ENCODE peak calls at places on chromosomes 5 and 9, in six cellular contexts. M is mesenchymal stem cell, G is H9, S is neuronal stem cell, E is IMR-90, B is trophoblast cell. L is an unnamed sample.

GRCh38 chr5:81605299-81605698 is 145.6 kb downstream of the SSBP2 start:
- DNase-seq in E (no peak), M (no peak), S (no peak), G (no peak), B (no peak), L (no peak)

GRCh38 chr5:1477341-1477740 is 32.1 kb upstream of the SLC6A3 start:
- DNase-seq in B (peak), G (no peak), E (peak), M (no peak), S (no peak), L (no peak)

GRCh38 chr5:141876628-141877477 is 1.4 kb downstream of the PCDH1 start:
- DNase-seq in M (peak), G (no peak), E (no peak), S (no peak), B (peak), L (peak)

GRCh38 chr5:58108507-58108906 is 351.4 kb downstream of the PLK2 start:
- DNase-seq in M (no peak), G (no peak), S (no peak), B (no peak), E (no peak), L (no peak)

GRCh38 chr5:43255704-43256103 is 57.5 kb downstream of the HMGCS1 start:
- DNase-seq in B (no peak), E (no peak), S (no peak), G (no peak), M (no peak), L (no peak)

GRCh38 chr9:77848897-77849296 is 182.7 kb downstream of the GNAQ start:
- DNase-seq in B (peak), M (peak), G (no peak), S (no peak), E (peak), L (peak)

GRCh38 chr9:30519756-30520155 is 1864.7 kb upstream of the ACO1 start:
- DNase-seq in E (no peak), S (no peak), B (no peak), G (no peak), M (no peak), L (no peak)

GRCh38 chr5:141889282-141889871 is 11.2 kb upstream of the PCDH1 start:
- DNase-seq in M (peak), B (no peak), S (no peak), G (no peak), E (no peak), L (no peak)

GRCh38 chr5:143491644-143492043 is 88.2 kb upstream of the NR3C1 start:
- DNase-seq in B (peak), G (no peak), M (peak), S (no peak), E (no peak), L (no peak)

GRCh38 chr5:112333236-112333850 is 85.7 kb downstream of the EPB41L4A start:
- DNase-seq in E (no peak), G (no peak), M (no peak), S (no peak), B (no peak), L (peak)
- H3K18ac ChIP-seq in E (no peak), G (no peak), M (no peak), S (no peak), B (no peak), L (peak)

DNA sequence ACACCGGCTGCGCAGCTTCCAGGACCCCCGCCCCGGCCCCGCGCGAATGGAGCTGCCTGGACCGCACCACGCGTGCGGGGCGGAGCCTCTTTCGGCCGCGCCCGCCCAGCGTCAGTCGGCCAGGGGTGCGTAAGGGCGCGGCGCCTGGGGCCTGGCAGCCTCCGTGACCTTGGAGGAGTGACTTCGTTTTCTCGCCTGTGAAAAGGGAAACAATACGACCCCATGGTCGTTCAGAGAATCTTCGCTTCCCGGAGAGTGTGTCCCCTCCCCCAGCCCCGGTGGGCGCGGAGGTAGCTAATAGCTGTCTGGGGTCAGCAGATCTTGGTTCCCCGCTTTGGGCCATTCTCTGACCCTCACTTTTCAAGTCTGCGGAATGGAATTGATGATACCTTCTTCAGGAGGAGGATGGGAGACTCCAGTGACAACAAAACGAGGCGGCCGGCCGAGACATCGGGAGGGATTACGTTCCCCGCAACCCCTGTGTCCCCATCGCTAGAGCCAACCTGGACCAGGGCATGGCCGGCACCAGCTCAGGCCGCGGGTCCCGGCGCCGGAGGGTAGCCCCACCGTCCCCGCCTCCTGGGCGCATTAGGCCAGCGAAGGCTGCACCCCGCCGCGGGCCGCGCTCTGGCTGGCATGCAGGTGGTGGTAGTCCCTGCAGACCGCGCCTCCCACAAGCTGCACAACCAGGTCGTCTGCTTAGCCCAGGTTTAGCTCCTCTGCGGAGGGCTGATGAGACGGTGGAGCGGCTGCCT is 5.5 kb upstream of the CDHR2 start:
- DNase-seq in S (peak), B (peak), G (peak), M (peak), E (no peak), L (peak)
- H3K18ac ChIP-seq in S (peak), B (peak), G (no peak), M (no peak), E (no peak), L (peak)

DNA sequence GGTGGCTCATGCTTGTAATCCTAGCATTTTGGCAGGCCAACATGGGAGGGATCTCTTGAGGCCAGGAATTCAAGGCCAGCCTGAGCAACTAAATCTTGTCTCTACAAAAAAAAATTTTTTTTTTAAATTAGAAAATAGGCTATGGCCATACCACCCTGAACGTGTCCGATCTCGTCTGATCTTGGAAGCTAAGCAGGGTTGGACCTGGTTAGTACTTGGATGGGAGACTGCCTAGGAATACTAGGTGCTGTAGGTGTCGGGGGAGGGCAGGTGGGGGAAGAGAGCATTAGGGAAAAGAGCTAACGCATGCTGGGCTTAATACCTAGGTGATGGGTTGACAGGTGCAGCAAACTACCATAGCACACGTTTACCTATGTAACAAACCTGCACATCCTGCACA is 39.5 kb downstream of the DDX4 start:
- DNase-seq in G (no peak), B (no peak), M (no peak), S (no peak), E (no peak), L (no peak)
- H3K18ac ChIP-seq in G (no peak), B (no peak), M (no peak), S (no peak), E (no peak), L (no peak)

GRCh38 chr5:139387611-139388197 is 2.0 kb downstream of the MZB1 start:
- DNase-seq in B (no peak), E (no peak), S (no peak), M (no peak), G (no peak), L (no peak)
- H3K18ac ChIP-seq in B (no peak), E (no peak), S (peak), M (no peak), G (no peak), L (no peak)

DNA sequence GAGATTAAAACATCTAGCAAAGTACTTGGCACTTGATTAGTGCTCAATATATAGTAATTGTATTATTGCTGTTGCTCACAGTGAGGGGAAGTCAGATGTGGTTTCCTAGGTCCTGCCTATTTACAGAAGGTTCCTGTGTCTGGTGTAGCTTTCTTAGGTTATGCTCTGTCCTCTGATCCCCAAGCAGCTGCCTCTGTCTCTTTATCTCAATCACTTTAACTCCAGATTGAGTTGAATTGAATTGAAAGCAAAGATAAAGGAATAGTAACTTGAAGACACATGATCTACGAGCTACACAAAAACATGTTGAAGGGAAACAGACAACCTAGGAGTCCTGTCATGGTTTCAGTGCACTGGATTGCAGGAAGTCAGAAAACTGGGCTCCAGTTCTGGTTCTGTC is 113.9 kb upstream of the ADAMTSL1 start:
- DNase-seq in G (no peak), B (no peak), E (no peak), S (no peak), M (no peak), L (peak)
- H3K18ac ChIP-seq in G (no peak), B (no peak), E (no peak), S (no peak), M (no peak), L (no peak)

DNA sequence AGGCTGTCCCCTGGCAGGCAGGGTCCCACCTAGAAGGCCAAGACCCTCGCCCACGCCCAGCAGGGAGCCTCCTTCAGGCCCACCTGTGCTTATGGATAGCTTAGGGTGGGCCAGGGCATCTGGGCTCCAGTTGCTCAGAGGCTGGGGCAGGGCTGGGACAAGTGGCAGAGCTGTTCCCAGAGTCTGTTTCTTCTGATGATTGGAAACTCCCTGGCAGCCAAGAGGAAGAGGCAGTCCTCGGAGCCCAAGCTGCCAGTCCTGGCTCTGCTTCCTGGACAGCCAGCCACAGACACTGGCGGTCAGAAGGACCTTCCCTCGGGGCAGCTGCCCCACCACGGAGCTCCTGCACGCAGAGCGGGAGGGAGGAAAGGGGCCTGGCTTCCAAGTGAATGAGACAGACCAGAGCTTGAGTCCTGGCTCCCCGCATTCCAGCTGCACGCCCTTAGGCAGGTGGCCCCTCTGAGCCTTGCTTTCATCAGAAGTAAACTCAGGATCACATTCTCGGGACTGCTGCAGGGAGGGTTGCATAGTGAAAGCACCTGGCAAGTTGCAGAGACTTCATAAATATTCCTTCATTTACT is 38.0 kb upstream of the GABRP start:
- DNase-seq in B (peak), E (peak), G (peak), M (peak), S (no peak), L (peak)
- H3K18ac ChIP-seq in B (peak), E (no peak), G (peak), M (no peak), S (peak), L (no peak)

L was measured in mesendoderm.